ENCODE peak calls at places on chromosomes 4 and X, in five cellular contexts. J, W, T, U and R are unnamed samples.

GRCh38 chr4:48162162-48162561 is 28.1 kb upstream of the TXK start:
- DNase-seq in J (no peak), W (no peak), T (no peak), U (no peak), R (no peak)

GRCh38 chr4:16710198-16710597 is 188.2 kb downstream of the LDB2 start:
- DNase-seq in J (no peak), W (no peak), T (no peak), U (no peak), R (no peak)

GRCh38 chr4:5656415-5656814 is 51.9 kb downstream of the EVC2 start:
- DNase-seq in J (no peak), W (no peak), T (no peak), U (no peak), R (no peak)

GRCh38 chrX:149073464-149073863 is 431.6 kb downstream of the IDS start:
- DNase-seq in J (no peak), W (no peak), T (no peak), U (no peak), R (no peak)

GRCh38 chrX:107836958-107837357 is 11.3 kb downstream of the MID2 start:
- DNase-seq in J (no peak), W (no peak), T (no peak), U (no peak), R (no peak)

GRCh38 chr4:145481164-145481941 is at the start of gene SMAD1:
- DNase-seq in J (peak), W (peak), T (no peak), U (peak), R (peak)

GRCh38 chrX:643911-644303 is 13.3 kb downstream of the SHOX start:
- DNase-seq in J (no peak), W (no peak), T (no peak), U (no peak), R (no peak)

GRCh38 chr4:127622923-127623754 is 9.6 kb upstream of the INTU start:
- DNase-seq in J (peak), W (peak), T (peak), U (peak), R (peak)

GRCh38 chrX:2320580-2321327 is 180.0 kb downstream of the DHRSX start:
- DNase-seq in J (peak), W (no peak), T (peak), U (no peak), R (peak)

GRCh38 chrX:12080265-12080664 is 58.0 kb upstream of the FRMPD4 start:
- DNase-seq in J (no peak), W (no peak), T (peak), U (peak), R (no peak)

GRCh38 chr4:136302566-136302965 is 1229.7 kb downstream of the PCDH18 start:
- DNase-seq in J (no peak), W (no peak), T (no peak), U (no peak), R (no peak)

GRCh38 chr4:48979897-48980579 is 6.0 kb upstream of the CWH43 start:
- DNase-seq in J (no peak), W (no peak), T (no peak), U (no peak), R (no peak)

GRCh38 chr4:28558871-28559270 is 1698.2 kb downstream of the STIM2 start:
- DNase-seq in J (no peak), W (no peak), T (no peak), U (no peak), R (no peak)

GRCh38 chr4:163548481-163549243 is 54.2 kb downstream of the TMA16 start:
- DNase-seq in J (no peak), W (no peak), T (peak), U (peak), R (no peak)

GRCh38 chr4:78954048-78954666 is 14.9 kb upstream of the PAQR3 start:
- DNase-seq in J (no peak), W (no peak), T (peak), U (peak), R (no peak)

GRCh38 chrX:7190157-7190556 is 42.2 kb upstream of the PUDP start:
- DNase-seq in J (no peak), W (no peak), T (no peak), U (no peak), R (no peak)

GRCh38 chr4:86033171-86033570 is 326.7 kb downstream of the MAPK10 start:
- DNase-seq in J (peak), W (peak), T (peak), U (peak), R (no peak)

GRCh38 chr4:24405926-24406325 is 178.4 kb downstream of the DHX15 start:
- DNase-seq in J (no peak), W (no peak), T (no peak), U (no peak), R (no peak)

GRCh38 chr4:114272226-114272625 is 292.8 kb upstream of the ARSJ start:
- DNase-seq in J (no peak), W (no peak), T (peak), U (no peak), R (no peak)

GRCh38 chrX:143306991-143307965 is 210.0 kb downstream of the SPANXN3 start:
- DNase-seq in J (no peak), W (peak), T (no peak), U (no peak), R (no peak)

GRCh38 chrX:116317409-116317808 is 119.0 kb upstream of the SLC6A14 start:
- DNase-seq in J (peak), W (no peak), T (no peak), U (peak), R (no peak)

GRCh38 chr4:61478340-61478739 is 278.2 kb downstream of the ADGRL3 start:
- DNase-seq in J (no peak), W (no peak), T (no peak), U (no peak), R (no peak)

GRCh38 chrX:48938721-48939416 is 18.5 kb downstream of the OTUD5 start:
- DNase-seq in J (no peak), W (peak), T (no peak), U (no peak), R (no peak)

GRCh38 chrX:110228453-110228852 is 89.4 kb downstream of the AMMECR1 start:
- DNase-seq in J (no peak), W (no peak), T (no peak), U (no peak), R (no peak)

GRCh38 chrX:16136080-16136479 is 12.7 kb downstream of the GRPR start:
- DNase-seq in J (no peak), W (no peak), T (no peak), U (no peak), R (no peak)

GRCh38 chrX:84339507-84340364 is 151.7 kb upstream of the RPS6KA6 start:
- DNase-seq in J (no peak), W (no peak), T (peak), U (no peak), R (no peak)

GRCh38 chrX:39736219-39737211 is 361.2 kb downstream of the BCOR start:
- DNase-seq in J (peak), W (peak), T (peak), U (peak), R (no peak)

GRCh38 chrX:132071260-132071659 is 48.2 kb downstream of the STK26 start:
- DNase-seq in J (no peak), W (no peak), T (peak), U (no peak), R (no peak)

GRCh38 chr4:189850239-189850856 is 90.3 kb upstream of the FRG1 start:
- DNase-seq in J (no peak), W (no peak), T (no peak), U (no peak), R (no peak)

GRCh38 chr4:172978848-172979247 is 189.8 kb upstream of the GALNT7 start:
- DNase-seq in J (no peak), W (no peak), T (no peak), U (no peak), R (no peak)

GRCh38 chr4:169031392-169031791 is 21.3 kb upstream of the CBR4 start:
- DNase-seq in J (no peak), W (no peak), T (no peak), U (no peak), R (no peak)

GRCh38 chrX:23513121-23513520 is 154.2 kb upstream of the PRDX4 start:
- DNase-seq in J (no peak), W (no peak), T (no peak), U (no peak), R (no peak)
- H3K4me3 ChIP-seq in J (no peak), W (no peak), T (no peak), U (no peak), R (no peak)

GRCh38 chr4:139084425-139085093 is 69.0 kb downstream of the NOCT start:
- DNase-seq in J (no peak), W (no peak), T (no peak), U (no peak), R (no peak)
- TF ChIP-seq CTCF in J (no peak), W (no peak), T (no peak), U (no peak), R (no peak)

DNA sequence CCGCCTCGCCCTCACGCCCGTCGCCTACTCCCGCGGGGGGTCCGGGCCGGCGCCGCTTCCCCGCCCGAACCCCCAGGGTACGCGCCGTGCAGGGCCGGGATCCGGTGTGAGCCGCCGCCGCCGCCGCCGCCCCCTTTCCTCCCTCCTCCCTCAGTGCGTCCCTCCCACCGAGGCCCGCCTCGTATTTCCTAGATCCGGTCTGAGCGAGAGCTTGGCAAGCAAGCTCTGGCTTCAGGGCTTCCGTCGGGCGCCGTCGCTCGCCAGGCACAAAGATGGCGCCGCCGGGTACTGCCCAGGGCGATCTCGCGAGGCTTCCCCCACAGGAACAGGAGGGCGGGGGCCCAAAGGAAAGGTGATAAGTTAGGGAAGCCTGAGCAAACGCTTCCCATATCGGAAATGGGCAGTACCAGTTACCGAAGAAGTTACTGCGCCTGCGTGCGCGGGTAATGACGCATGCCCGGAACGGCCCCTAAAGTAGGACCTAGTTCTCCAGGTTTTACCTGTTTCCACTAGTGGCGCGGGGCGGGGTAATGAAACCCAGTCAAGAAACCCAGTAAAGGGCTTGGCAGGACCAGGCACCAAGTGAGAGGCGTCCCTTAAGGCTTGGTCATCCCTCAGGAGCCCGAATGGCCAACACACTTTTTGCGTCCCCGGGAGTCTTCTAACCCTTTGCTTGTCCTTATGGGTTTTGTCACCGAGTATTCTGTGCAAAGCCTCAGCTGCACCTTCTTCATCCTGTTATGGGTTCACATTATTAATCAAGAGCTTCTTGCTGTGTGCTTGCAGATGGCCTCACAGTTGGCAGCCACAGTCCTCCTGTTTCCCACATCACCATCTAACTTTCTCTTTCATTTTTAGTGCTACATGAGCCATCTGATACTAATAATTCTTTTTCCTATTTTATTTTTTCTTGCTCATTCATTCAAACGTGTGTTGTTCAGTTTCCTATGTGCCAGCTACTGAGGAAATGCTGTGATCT is at the start of gene TAB3:
- DNase-seq in J (peak), W (peak), T (peak), U (peak), R (peak)
- TF ChIP-seq POLR2A in J (peak), W (peak), T (peak), U (peak), R (no peak)

DNA sequence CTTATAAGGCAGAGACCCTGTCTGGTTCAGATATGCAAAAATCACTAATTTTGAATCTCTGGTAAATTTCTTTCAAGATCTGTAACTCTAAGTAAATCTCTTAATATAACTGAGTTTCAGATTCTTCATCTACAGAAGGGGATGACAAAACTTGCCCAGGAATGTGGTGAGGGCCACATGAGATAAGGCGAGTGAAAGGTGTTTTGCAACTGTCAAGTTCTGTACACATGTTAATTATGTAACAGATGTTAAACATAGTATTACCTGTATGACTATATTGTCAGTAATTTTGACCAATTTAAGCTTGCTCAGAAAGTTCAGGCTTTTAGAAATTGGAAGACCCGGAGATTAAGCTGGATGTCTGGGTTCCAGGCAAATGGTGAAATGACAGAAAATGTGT is 549 bp upstream of the GLRB start:
- DNase-seq in J (no peak), W (no peak), T (no peak), U (no peak), R (no peak)
- H3K4me3 ChIP-seq in J (peak), W (peak), T (no peak), U (peak), R (no peak)

GRCh38 chrX:153459976-153460375 is 10.4 kb downstream of the HAUS7 start:
- DNase-seq in J (peak), W (no peak), T (no peak), U (no peak), R (no peak)
- TF ChIP-seq CTCF in J (no peak), W (no peak), T (no peak), U (no peak), R (no peak)

DNA sequence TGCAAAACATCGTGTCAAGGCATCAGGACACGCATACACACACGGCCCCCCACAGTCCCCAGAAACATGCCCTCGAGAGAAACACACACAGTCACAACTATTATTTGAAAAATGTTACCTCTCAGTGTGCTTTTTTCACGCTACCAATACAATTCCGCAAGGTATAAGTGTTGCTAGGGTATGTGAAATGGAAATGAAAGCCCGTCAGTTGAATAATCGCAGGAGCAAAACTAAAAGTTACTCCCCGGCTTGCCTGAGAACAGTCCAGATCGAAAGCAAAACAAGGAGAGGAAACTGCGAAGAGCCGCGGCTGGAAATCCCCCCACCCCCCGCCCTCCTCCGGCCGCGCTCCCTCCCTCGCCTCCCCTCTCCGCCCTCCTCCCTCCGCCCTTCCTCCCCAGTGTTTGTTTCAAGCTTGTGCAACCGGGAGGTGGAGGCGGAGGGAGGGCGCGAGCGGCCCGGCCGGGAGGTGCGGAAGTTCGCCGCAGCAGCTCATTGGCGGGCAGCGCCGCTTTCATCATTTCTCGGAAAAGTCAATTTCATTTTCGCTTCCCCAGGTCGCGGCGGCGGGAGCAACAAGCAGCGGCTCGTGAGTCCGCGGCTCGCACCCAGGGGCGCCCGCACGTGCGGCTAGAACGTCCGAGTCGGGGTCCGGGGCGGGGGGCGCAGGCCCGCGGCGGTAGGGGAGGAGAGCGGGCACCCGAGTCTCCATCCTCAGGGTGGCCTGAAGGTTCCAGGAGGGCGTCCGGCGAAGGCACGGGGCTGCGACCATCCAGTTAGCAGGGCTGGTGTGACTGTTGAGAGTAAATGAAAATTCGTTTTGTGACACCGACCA is at the start of gene IRF2:
- DNase-seq in J (peak), W (peak), T (peak), U (peak), R (peak)
- TF ChIP-seq POLR2A in J (peak), W (peak), T (peak), U (peak), R (peak)

DNA sequence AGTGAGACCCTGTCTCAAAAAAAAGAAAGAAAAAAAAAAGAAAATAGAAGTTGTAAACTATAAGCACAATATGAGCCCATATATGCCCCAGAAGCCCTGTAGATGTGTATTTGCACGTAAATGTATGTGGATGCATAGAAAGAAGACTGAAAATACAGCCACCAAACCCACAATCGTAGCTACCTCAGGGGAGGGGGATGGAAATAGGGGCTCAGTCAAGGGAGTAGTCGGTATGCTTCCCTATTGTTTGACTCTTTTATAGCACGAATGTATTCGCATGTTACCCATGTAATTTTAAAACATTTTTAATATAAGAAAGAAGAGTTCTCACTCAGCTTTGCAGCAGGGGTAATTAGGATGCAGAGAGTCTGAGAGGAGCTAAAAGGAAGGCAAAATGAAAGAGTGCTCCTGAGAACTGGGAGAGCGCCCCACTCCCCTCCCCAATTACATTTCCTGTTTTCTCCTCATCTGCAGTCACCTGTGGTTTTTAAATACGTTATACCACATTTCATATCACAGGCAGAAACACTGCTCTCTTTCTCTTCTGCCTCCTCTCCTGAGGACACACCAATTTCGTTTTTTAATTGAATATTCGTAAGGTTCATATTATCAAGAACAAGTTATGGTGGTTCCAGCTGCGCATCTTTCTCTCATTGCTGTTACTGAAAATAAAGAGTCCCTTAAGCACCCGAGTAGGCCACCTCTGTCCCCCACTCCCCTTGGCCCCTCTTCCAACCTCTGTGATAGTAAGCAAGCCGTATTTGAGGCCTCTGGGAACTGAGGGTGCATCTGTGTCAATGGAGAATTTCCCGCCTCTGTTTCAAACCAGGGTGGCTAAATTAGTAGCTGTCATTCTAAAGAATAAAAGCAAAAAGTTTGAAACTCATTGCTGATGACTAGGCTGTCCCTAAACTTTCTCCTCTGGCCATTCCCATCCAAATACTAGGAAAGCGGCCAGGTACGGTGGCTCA is 10.7 kb downstream of the SEPTIN6 start:
- DNase-seq in J (no peak), W (no peak), T (peak), U (no peak), R (no peak)
- H3K4me3 ChIP-seq in J (no peak), W (no peak), T (peak), U (no peak), R (no peak)

GRCh38 chrX:18422325-18422724 is 3.1 kb upstream of the CDKL5 start:
- DNase-seq in J (no peak), W (no peak), T (no peak), U (no peak), R (no peak)
- TF ChIP-seq CTCF in J (no peak), W (no peak), T (no peak), U (no peak), R (no peak)

GRCh38 chr4:3241905-3242304 is 7.1 kb upstream of the MSANTD1 start:
- DNase-seq in J (no peak), W (peak), T (no peak), U (peak), R (no peak)
- TF ChIP-seq POLR2A in J (no peak), W (no peak), T (no peak), U (no peak), R (no peak)